ENCODE peak calls at places on chromosomes 4 and X, in six cellular contexts. One of them, this sample, is unnamed.
A peak's percentile ranks its signal among the peaks of the same experiment; 100 is the strongest.

GRCh38 chrX:4655743-4656142 is 942.3 kb upstream of the PRKX start:
- DNase-seq in myocyte: no peak
- DNase-seq in upper lobe of right lung: no peak
- DNase-seq in posterior cingulate gyrus: no peak
- DNase-seq in osteocyte: no peak
- DNase-seq in foreskin fibroblast: no peak
- DNase-seq in this sample: no peak

GRCh38 chr4:171186700-171187099 is 626.5 kb upstream of the GALNTL6 start:
- DNase-seq in posterior cingulate gyrus: no peak
- DNase-seq in osteocyte: no peak
- DNase-seq in foreskin fibroblast: no peak
- DNase-seq in myocyte: no peak
- DNase-seq in upper lobe of right lung: no peak
- DNase-seq in this sample: no peak

GRCh38 chr4:88335092-88335665 is 43.5 kb upstream of the HERC6 start:
- DNase-seq in osteocyte: no peak
- DNase-seq in foreskin fibroblast: peak; percentile 91
- DNase-seq in myocyte: peak; percentile 13
- DNase-seq in posterior cingulate gyrus: no peak
- DNase-seq in upper lobe of right lung: no peak
- DNase-seq in this sample: no peak

GRCh38 chrX:46994096-46994495 is 81.9 kb downstream of the JADE3 start:
- DNase-seq in posterior cingulate gyrus: peak; percentile 12
- DNase-seq in foreskin fibroblast: peak; percentile 3
- DNase-seq in myocyte: peak; percentile 2
- DNase-seq in osteocyte: no peak
- DNase-seq in upper lobe of right lung: no peak
- DNase-seq in this sample: no peak

GRCh38 chr4:4185528-4185927 is 41.2 kb downstream of the OTOP1 start:
- DNase-seq in posterior cingulate gyrus: no peak
- DNase-seq in osteocyte: no peak
- DNase-seq in upper lobe of right lung: no peak
- DNase-seq in myocyte: no peak
- DNase-seq in foreskin fibroblast: no peak
- DNase-seq in this sample: no peak

GRCh38 chr4:77593993-77594392 is 11.6 kb upstream of the CXCL13 start:
- DNase-seq in upper lobe of right lung: no peak
- DNase-seq in osteocyte: no peak
- DNase-seq in foreskin fibroblast: no peak
- DNase-seq in posterior cingulate gyrus: no peak
- DNase-seq in myocyte: no peak
- DNase-seq in this sample: no peak

GRCh38 chr4:184929476-184929875 is 88.8 kb upstream of the HELT start:
- DNase-seq in osteocyte: peak; percentile 25
- DNase-seq in posterior cingulate gyrus: no peak
- DNase-seq in foreskin fibroblast: no peak
- DNase-seq in myocyte: no peak
- DNase-seq in upper lobe of right lung: no peak
- DNase-seq in this sample: no peak

GRCh38 chr4:85039526-85039925 is 73.0 kb upstream of the WDFY3 start:
- DNase-seq in myocyte: peak; percentile 85
- DNase-seq in foreskin fibroblast: peak; percentile 91
- DNase-seq in posterior cingulate gyrus: no peak
- DNase-seq in upper lobe of right lung: no peak
- DNase-seq in osteocyte: no peak
- DNase-seq in this sample: no peak

GRCh38 chr4:61064636-61065035 is 135.5 kb upstream of the ADGRL3 start:
- DNase-seq in upper lobe of right lung: no peak
- DNase-seq in foreskin fibroblast: no peak
- DNase-seq in myocyte: no peak
- DNase-seq in posterior cingulate gyrus: peak; percentile 13
- DNase-seq in osteocyte: no peak
- DNase-seq in this sample: no peak

GRCh38 chr4:23884731-23885130 is 5.1 kb downstream of the PPARGC1A start:
- DNase-seq in myocyte: no peak
- DNase-seq in osteocyte: no peak
- DNase-seq in posterior cingulate gyrus: no peak
- DNase-seq in foreskin fibroblast: no peak
- DNase-seq in upper lobe of right lung: no peak
- DNase-seq in this sample: no peak

GRCh38 chrX:129640737-129641136 is 14.0 kb downstream of the APLN start:
- DNase-seq in posterior cingulate gyrus: no peak
- DNase-seq in foreskin fibroblast: no peak
- DNase-seq in upper lobe of right lung: no peak
- DNase-seq in myocyte: no peak
- DNase-seq in osteocyte: no peak
- DNase-seq in this sample: no peak

GRCh38 chrX:136199365-136199764 is 51.8 kb downstream of the MAP7D3 start:
- DNase-seq in osteocyte: no peak
- DNase-seq in myocyte: no peak
- DNase-seq in upper lobe of right lung: no peak
- DNase-seq in posterior cingulate gyrus: no peak
- DNase-seq in foreskin fibroblast: peak; percentile 67
- DNase-seq in this sample: no peak

GRCh38 chr4:152021788-152022438 is 261.1 kb upstream of the GATB start:
- DNase-seq in myocyte: no peak
- DNase-seq in osteocyte: no peak
- DNase-seq in upper lobe of right lung: no peak
- DNase-seq in posterior cingulate gyrus: peak; percentile 86
- DNase-seq in foreskin fibroblast: no peak
- DNase-seq in this sample: no peak

GRCh38 chr4:25253072-25253447 is 19.2 kb downstream of the PI4K2B start:
- DNase-seq in osteocyte: no peak
- DNase-seq in foreskin fibroblast: no peak
- DNase-seq in upper lobe of right lung: no peak
- DNase-seq in posterior cingulate gyrus: no peak
- DNase-seq in myocyte: no peak
- DNase-seq in this sample: no peak

GRCh38 chrX:52424658-52425057 is 55.8 kb downstream of the XAGE2 start:
- DNase-seq in osteocyte: no peak
- DNase-seq in myocyte: peak; percentile 64
- DNase-seq in upper lobe of right lung: no peak
- DNase-seq in posterior cingulate gyrus: no peak
- DNase-seq in foreskin fibroblast: peak; percentile 83
- DNase-seq in this sample: no peak

GRCh38 chr4:112897548-112897947 is 151.9 kb upstream of the ANK2 start:
- DNase-seq in myocyte: no peak
- DNase-seq in foreskin fibroblast: peak; percentile 20
- DNase-seq in posterior cingulate gyrus: no peak
- DNase-seq in osteocyte: no peak
- DNase-seq in upper lobe of right lung: no peak
- DNase-seq in this sample: no peak

GRCh38 chr4:11748169-11748872 is 319.6 kb upstream of the HS3ST1 start:
- DNase-seq in foreskin fibroblast: peak; percentile 87
- DNase-seq in osteocyte: no peak
- DNase-seq in upper lobe of right lung: no peak
- DNase-seq in posterior cingulate gyrus: no peak
- DNase-seq in myocyte: peak; percentile 87
- DNase-seq in this sample: no peak

GRCh38 chr4:38319456-38320348 is 344.3 kb upstream of the KLF3 start:
- DNase-seq in osteocyte: peak; percentile 96
- DNase-seq in upper lobe of right lung: peak; percentile 96
- DNase-seq in foreskin fibroblast: peak; percentile 94
- DNase-seq in posterior cingulate gyrus: peak; percentile 92
- DNase-seq in myocyte: peak; percentile 94
- DNase-seq in this sample: peak; percentile 98

GRCh38 chr4:135372131-135372530 is 1170.5 kb upstream of the PABPC4L start:
- DNase-seq in osteocyte: no peak
- DNase-seq in posterior cingulate gyrus: no peak
- DNase-seq in foreskin fibroblast: no peak
- DNase-seq in myocyte: no peak
- DNase-seq in upper lobe of right lung: no peak
- DNase-seq in this sample: no peak

This sample was measured in mesenteric fat pad.